ENCODE peak calls at places on chromosome 10, in four cellular contexts. R is EH; C is AML-193; J is activated T-helper 9 cell treated with anti-CD3 and anti-CD28 coated beads, Interleukin-2, amount 50 U/mL, for 16 hours. V is an unnamed sample.

GRCh38 chr10:129760003-129760315 is 204.1 kb downstream of the EBF3 start:
- DNase-seq in R (no peak), J (no peak), C (no peak), V (no peak)

GRCh38 chr10:35584946-35585345 is 20.2 kb upstream of the GJD4 start:
- DNase-seq in J (no peak), R (no peak), C (no peak), V (no peak)

GRCh38 chr10:108454224-108454623 is 1289.7 kb upstream of the SORCS1 start:
- DNase-seq in C (no peak), J (no peak), R (no peak), V (no peak)

GRCh38 chr10:44386546-44387052 is 1.7 kb upstream of the CXCL12 start:
- DNase-seq in J (no peak), C (peak), R (peak), V (peak)

GRCh38 chr10:80186364-80187012 is 18.8 kb downstream of the ANXA11 start:
- DNase-seq in C (no peak), J (no peak), R (peak), V (no peak)

GRCh38 chr10:53619678-53620077 is 847.1 kb upstream of the MBL2 start:
- DNase-seq in J (no peak), C (no peak), R (peak), V (no peak)

GRCh38 chr10:125795111-125795510 is 19.5 kb upstream of the MMP21 start:
- DNase-seq in R (no peak), C (no peak), J (no peak), V (no peak)

GRCh38 chr10:125002423-125003145 is 60.7 kb downstream of the ZRANB1 start:
- DNase-seq in J (no peak), C (no peak), R (no peak), V (no peak)

GRCh38 chr10:72831696-72832355 is 61.7 kb upstream of the OIT3 start:
- DNase-seq in J (no peak), C (no peak), R (peak), V (no peak)